ENCODE peak calls at places on chromosome 2, in five cellular contexts. F is H9, E is neuronal stem cell, B is H1, H is trophoblast cell. O is an unnamed sample.

GRCh38 chr2:44075536-44075935 is 79.7 kb upstream of the LRPPRC start:
- DNase-seq in F (no peak), E (no peak), B (no peak), H (no peak), O (peak)

GRCh38 chr2:238684362-238685326 is 163.2 kb upstream of the TWIST2 start:
- DNase-seq in F (no peak), E (no peak), B (no peak), H (peak), O (peak)

GRCh38 chr2:151860210-151860609 is 32.0 kb upstream of the ARL5A start:
- DNase-seq in F (no peak), E (no peak), B (no peak), H (no peak), O (no peak)

GRCh38 chr2:3536682-3537632 is 17.6 kb upstream of the ADI1 start:
- DNase-seq in F (peak), E (no peak), B (peak), H (peak), O (peak)

GRCh38 chr2:209499071-209499470 is 75.2 kb downstream of the MAP2 start:
- DNase-seq in F (no peak), E (no peak), B (no peak), H (peak), O (peak)

GRCh38 chr2:96861074-96861473 is 3.3 kb upstream of the ANKRD39 start:
- DNase-seq in F (no peak), E (no peak), B (no peak), H (no peak), O (no peak)

GRCh38 chr2:138846216-138846821 is 66.1 kb upstream of the NXPH2 start:
- DNase-seq in F (no peak), E (no peak), B (no peak), H (peak), O (peak)

GRCh38 chr2:69704446-69704845 is 37.5 kb upstream of the ANXA4 start:
- DNase-seq in F (no peak), E (no peak), B (no peak), H (peak), O (no peak)

GRCh38 chr2:219335373-219335786 is 2.8 kb upstream of the RESP18 start:
- DNase-seq in F (no peak), E (no peak), B (no peak), H (no peak), O (peak)

GRCh38 chr2:201866643-201867310 is 60.4 kb downstream of the CDK15 start:
- DNase-seq in F (no peak), E (no peak), B (no peak), H (no peak), O (no peak)

GRCh38 chr2:41038408-41038807 is 586.5 kb upstream of the SLC8A1 start:
- DNase-seq in F (no peak), E (no peak), B (no peak), H (peak), O (peak)

GRCh38 chr2:207241198-207241597 is 75.5 kb upstream of the KLF7 start:
- DNase-seq in F (no peak), E (no peak), B (no peak), H (no peak), O (peak)

GRCh38 chr2:225998653-225999052 is 599.1 kb downstream of the NYAP2 start:
- DNase-seq in F (no peak), E (no peak), B (no peak), H (peak), O (peak)

GRCh38 chr2:178923546-178923945 is 116.3 kb upstream of the TTN start:
- DNase-seq in F (no peak), E (no peak), B (no peak), H (no peak), O (no peak)

GRCh38 chr2:11598228-11598731 is 64.4 kb downstream of the GREB1 start:
- DNase-seq in F (no peak), E (no peak), B (no peak), H (no peak), O (no peak)

GRCh38 chr2:180829261-180829660 is 151.1 kb upstream of the UBE2E3 start:
- DNase-seq in F (no peak), E (no peak), B (no peak), H (no peak), O (no peak)

GRCh38 chr2:28869494-28870145 is 489 bp downstream of the TRMT61B start:
- DNase-seq in F (no peak), E (no peak), B (no peak), H (peak), O (no peak)

DNA sequence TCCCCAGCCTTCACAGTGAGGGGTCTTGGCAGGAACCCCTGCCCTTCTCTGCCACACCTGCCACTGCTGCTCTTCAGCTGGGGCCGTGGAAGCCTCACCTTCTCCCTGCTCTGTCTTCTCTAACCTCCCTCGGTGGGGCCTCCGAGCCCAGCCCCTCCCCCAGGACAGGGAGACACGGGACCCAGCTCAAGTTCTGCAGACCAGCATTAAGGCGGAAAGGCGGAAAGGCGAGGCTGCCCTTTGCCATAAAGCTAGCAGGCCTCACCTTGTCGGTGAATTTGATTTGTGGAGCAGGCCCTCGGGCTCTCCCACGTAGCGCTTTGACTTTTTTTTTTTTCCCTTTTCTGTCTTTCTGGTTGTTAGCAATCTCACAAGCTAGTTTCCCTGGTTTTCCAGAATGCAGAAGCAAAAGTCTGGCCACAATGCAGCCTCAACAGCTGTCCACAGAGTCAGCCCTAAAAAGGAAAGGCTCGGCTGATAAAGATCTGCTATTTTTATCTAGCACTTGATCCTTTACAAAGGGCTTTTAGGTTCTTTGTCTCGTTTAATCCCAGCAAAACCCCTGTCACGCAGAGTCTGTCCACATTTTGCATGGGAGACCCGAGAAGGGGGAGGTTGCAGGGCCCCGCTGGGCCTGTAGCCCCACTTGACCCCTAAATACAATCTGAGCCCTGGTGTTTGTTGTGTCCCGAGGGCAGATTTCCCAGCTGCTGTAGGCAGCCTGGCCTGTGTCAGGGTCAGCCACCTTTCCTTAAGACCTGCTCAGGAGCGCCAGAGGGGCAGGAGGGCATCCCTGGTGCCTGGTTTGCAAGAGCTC is 6.0 kb downstream of the ITM2C start:
- DNase-seq in F (no peak), E (no peak), B (no peak), H (peak), O (no peak)
- H4K8ac ChIP-seq in F (no peak), E (no peak), B (peak), H (peak), O (no peak)

DNA sequence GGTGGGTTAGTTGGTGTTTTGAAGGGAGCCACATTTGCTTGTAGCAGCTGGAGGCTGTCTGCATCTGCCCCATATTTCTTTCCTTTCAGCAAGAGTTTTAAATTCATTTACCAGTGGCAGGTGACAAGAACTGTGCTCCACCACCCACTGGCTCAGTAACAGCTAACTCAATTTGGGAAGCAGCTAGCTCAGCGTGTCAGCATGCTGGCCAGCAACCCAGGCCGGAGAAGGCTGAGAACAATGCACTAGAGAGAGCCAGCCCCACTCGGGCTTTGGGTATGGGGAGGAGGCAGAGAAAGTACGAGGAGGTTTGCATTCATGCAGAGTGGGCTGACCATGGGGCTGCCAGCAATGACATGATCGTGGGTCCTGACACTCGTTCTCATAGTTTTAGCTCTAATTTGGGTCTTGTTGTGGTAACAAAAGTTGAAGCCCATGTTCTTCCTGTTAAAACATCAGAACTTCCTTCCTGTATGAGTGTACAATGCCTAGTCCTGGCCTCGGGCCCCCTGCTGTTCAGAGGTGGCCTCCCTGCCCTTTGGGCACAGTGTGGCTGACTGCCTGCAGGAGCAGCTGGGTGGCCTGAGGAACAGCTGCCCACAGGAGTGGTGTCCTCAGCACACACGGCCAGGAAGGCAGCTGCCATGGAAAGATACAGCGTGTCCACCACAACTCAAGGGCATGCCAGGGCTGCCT is 23.0 kb downstream of the CDC42EP3 start:
- DNase-seq in F (no peak), E (no peak), B (no peak), H (no peak), O (no peak)
- H4K91ac ChIP-seq in F (no peak), E (no peak), B (peak), H (no peak), O (no peak)

GRCh38 chr2:42196070-42196402 is 26.9 kb downstream of the EML4 start:
- DNase-seq in F (no peak), E (no peak), B (no peak), H (no peak), O (no peak)
- H4K8ac ChIP-seq in F (no peak), E (no peak), B (no peak), H (no peak), O (peak)

GRCh38 chr2:105399207-105399861 is 483 bp upstream of the FHL2 start:
- DNase-seq in F (peak), E (no peak), B (no peak), H (peak), O (no peak)

GRCh38 chr2:105397025-105397722 is 1.7 kb downstream of the FHL2 start:
- DNase-seq in F (no peak), E (no peak), B (no peak), H (peak), O (no peak)

GRCh38 chr2:105400138-105400540 is 1.3 kb upstream of the FHL2 start:
- DNase-seq in F (no peak), E (no peak), B (no peak), H (peak), O (no peak)

GRCh38 chr2:105397959-105398521 is 811 bp downstream of the FHL2 start:
- DNase-seq in F (no peak), E (no peak), B (no peak), H (peak), O (no peak)

GRCh38 chr2:105398522-105399206 is at the start of gene FHL2:
- DNase-seq in F (peak), E (peak), B (peak), H (peak), O (peak)
- H4K91ac ChIP-seq in F (no peak), E (no peak), B (peak), H (peak), O (peak)

GRCh38 chr2:30690126-30690561 is 117.1 kb downstream of the CAPN13 start:
- DNase-seq in F (no peak), E (no peak), B (no peak), H (no peak), O (no peak)
- H4K8ac ChIP-seq in F (no peak), E (no peak), B (no peak), H (no peak), O (no peak)

GRCh38 chr2:101306410-101306809 is 2.1 kb downstream of the RNF149 start:
- DNase-seq in F (no peak), E (no peak), B (no peak), H (peak), O (no peak)

GRCh38 chr2:101307503-101307902 is 998 bp downstream of the RNF149 start:
- DNase-seq in F (no peak), E (no peak), B (no peak), H (peak), O (no peak)

GRCh38 chr2:101308432-101309210 is at the start of gene RNF149:
- DNase-seq in F (peak), E (peak), B (peak), H (peak), O (peak)

GRCh38 chr2:101309211-101309700 is 755 bp upstream of the RNF149 start:
- DNase-seq in F (no peak), E (no peak), B (no peak), H (peak), O (no peak)

GRCh38 chr2:101307950-101308431 is 510 bp downstream of the RNF149 start:
- DNase-seq in F (no peak), E (no peak), B (no peak), H (peak), O (no peak)
- H4K91ac ChIP-seq in F (no peak), E (peak), B (peak), H (peak), O (peak)